ENCODE peak calls at places on chromosomes 7 and 10, in ten cellular contexts. W, U, K, Y, H, P, S, D, A and L are unnamed samples.

GRCh38 chr7:140003913-140004382 is 58.8 kb downstream of the PARP12 start:
- DNase-seq in H (peak; percentile 49), Y (peak; percentile 73), K (peak; percentile 80), U (peak; percentile 79), S (no peak), P (peak; percentile 26), W (peak; percentile 4), D (peak; percentile 76), A (no peak), L (no peak)

GRCh38 chr10:95909591-95909990 is 1.8 kb downstream of the CC2D2B start:
- DNase-seq in D (no peak), P (peak; percentile 1), H (no peak), U (no peak), Y (no peak), W (no peak), A (no peak), K (no peak), S (no peak), L (no peak)

GRCh38 chr7:138386821-138387220 is 73.2 kb upstream of the TRIM24 start:
- DNase-seq in K (no peak), D (no peak), A (no peak), Y (no peak), S (no peak), P (no peak), H (no peak), W (no peak), U (no peak), L (no peak)

GRCh38 chr10:58282615-58283014 is 13.7 kb downstream of the CISD1 start:
- DNase-seq in H (peak; percentile 37), K (no peak), P (no peak), D (no peak), S (no peak), Y (no peak), A (no peak), W (no peak), U (no peak), L (no peak)

GRCh38 chr10:69451784-69452251 is 553 bp downstream of the TSPAN15 start:
- DNase-seq in Y (peak; percentile 37), S (no peak), A (no peak), K (no peak), H (no peak), U (peak; percentile 23), P (peak; percentile 20), D (no peak), W (no peak), L (no peak)

GRCh38 chr7:143362126-143362961 is at the start of gene FAM131B:
- DNase-seq in P (no peak), K (no peak), D (no peak), W (no peak), U (no peak), Y (peak; percentile 66), S (no peak), H (peak; percentile 48), A (peak; percentile 33), L (no peak)

GRCh38 chr10:87634311-87634710 is 25.4 kb upstream of the PAPSS2 start:
- DNase-seq in P (no peak), Y (no peak), W (no peak), H (no peak), U (no peak), S (no peak), K (no peak), A (no peak), D (no peak), L (no peak)

GRCh38 chr7:99193527-99194214 is 14.2 kb downstream of the KPNA7 start:
- DNase-seq in A (no peak), S (no peak), Y (no peak), W (no peak), K (peak; percentile 69), U (no peak), P (no peak), H (no peak), D (no peak), L (no peak)

GRCh38 chr7:123864438-123864837 is 19.5 kb downstream of the HYAL4 start:
- DNase-seq in K (no peak), S (no peak), U (no peak), Y (peak; percentile 12), A (no peak), W (no peak), D (no peak), P (no peak), H (no peak), L (no peak)

GRCh38 chr10:52466464-52466863 is 152.4 kb downstream of the DKK1 start:
- DNase-seq in P (no peak), H (no peak), W (no peak), K (no peak), D (no peak), S (no peak), A (no peak), Y (no peak), U (no peak), L (no peak)

GRCh38 chr10:86899128-86899527 is 58.3 kb downstream of the MMRN2 start:
- DNase-seq in Y (no peak), U (no peak), K (no peak), S (no peak), W (no peak), H (no peak), D (no peak), P (no peak), A (no peak), L (no peak)

GRCh38 chr7:30202671-30203070 is 67.9 kb downstream of the MTURN start:
- DNase-seq in Y (no peak), K (no peak), A (no peak), W (no peak), S (no peak), H (no peak), U (no peak), D (no peak), P (no peak), L (no peak)

GRCh38 chr7:27808626-27809025 is 68.7 kb downstream of the TAX1BP1 start:
- DNase-seq in A (no peak), K (peak; percentile 20), H (no peak), P (no peak), S (no peak), W (no peak), D (no peak), Y (no peak), U (peak; percentile 16), L (no peak)

GRCh38 chr7:15571303-15571878 is 9.6 kb upstream of the AGMO start:
- DNase-seq in Y (no peak), U (no peak), W (no peak), P (no peak), K (peak; percentile 8), H (no peak), A (no peak), D (no peak), S (no peak), L (no peak)

GRCh38 chr7:13803134-13803533 is 186.3 kb downstream of the ETV1 start:
- DNase-seq in H (no peak), K (no peak), W (no peak), D (no peak), U (no peak), Y (no peak), A (no peak), S (no peak), P (no peak), L (no peak)

GRCh38 chr10:93030409-93030808 is 30.2 kb upstream of the CYP26C1 start:
- DNase-seq in H (no peak), S (no peak), K (peak; percentile 49), U (peak; percentile 69), A (no peak), P (no peak), W (no peak), Y (no peak), D (no peak), L (no peak)

GRCh38 chr7:32958046-32959025 is 1.1 kb downstream of the FKBP9 start:
- DNase-seq in U (peak; percentile 30), P (peak; percentile 54), D (peak; percentile 33), A (no peak), H (no peak), W (no peak), Y (no peak), S (peak; percentile 73), K (peak; percentile 58), L (peak; percentile 72)

GRCh38 chr10:61902448-61903183 is 1.1 kb downstream of the ARID5B start:
- DNase-seq in S (peak; percentile 68), U (peak; percentile 70), Y (no peak), W (peak; percentile 48), D (peak; percentile 82), P (peak; percentile 31), H (peak; percentile 68), K (peak; percentile 77), A (no peak), L (no peak)

GRCh38 chr7:71504697-71505441 is 372.9 kb downstream of the GALNT17 start:
- DNase-seq in K (no peak), P (no peak), D (no peak), S (no peak), H (no peak), W (no peak), A (no peak), Y (no peak), U (no peak), L (no peak)

GRCh38 chr7:131745645-131746248 is 189.3 kb upstream of the PODXL start:
- DNase-seq in D (peak; percentile 22), W (no peak), Y (peak; percentile 49), K (peak; percentile 49), A (no peak), H (peak; percentile 37), U (peak; percentile 59), P (no peak), S (no peak), L (peak; percentile 32)